ENCODE peak calls at places on chromosomes 5 and 9, in ten cellular contexts. V is T-cell; M is cardiac muscle cell; Q is putamen; F is amygdala; W is stimulated activated CD8-positive, alpha-beta memory T cell treated with anti-CD3 and anti-CD28 coated beads, Interleukin-12 subunit alpha, Interleukin-12 subunit beta, amount 100 ng/mL, for 1 hour; X is NCI-H1694; B is effector CD4-positive, alpha-beta T cell; G is mesothelial cell of epicardium; D is CD8-positive, alpha-beta memory T cell. N is an unnamed sample.

GRCh38 chr9:71761938-71762353 is 6.4 kb downstream of the CEMIP2 start:
- DNase-seq in X (no peak), V (no peak), F (no peak), D (no peak), W (no peak), G (no peak), B (no peak), M (no peak), Q (no peak), N (no peak)

GRCh38 chr9:101705135-101705661 is 33.2 kb downstream of the GRIN3A start:
- DNase-seq in G (peak), B (no peak), W (peak), X (no peak), D (no peak), V (peak), F (no peak), M (no peak), Q (no peak), N (no peak)

GRCh38 chr5:9122528-9122927 is 423.3 kb downstream of the SEMA5A start:
- DNase-seq in M (no peak), G (no peak), F (no peak), V (no peak), B (no peak), X (no peak), Q (no peak), W (no peak), D (no peak), N (no peak)

GRCh38 chr9:110115341-110115820 is 92.6 kb downstream of the C9orf152 start:
- DNase-seq in Q (peak), D (no peak), G (no peak), V (no peak), B (no peak), F (no peak), M (peak), W (no peak), X (no peak), N (no peak)

GRCh38 chr5:173630724-173631365 is 14.4 kb upstream of the BOD1 start:
- DNase-seq in V (no peak), Q (no peak), X (no peak), G (no peak), F (no peak), W (no peak), D (no peak), M (no peak), B (no peak), N (no peak)

GRCh38 chr5:171425596-171426244 is 6.3 kb downstream of the FGF18 start:
- DNase-seq in F (no peak), B (no peak), V (no peak), Q (no peak), D (no peak), X (no peak), W (no peak), M (no peak), G (no peak), N (no peak)

GRCh38 chr5:39843767-39844166 is 419.0 kb upstream of the DAB2 start:
- DNase-seq in D (no peak), W (no peak), V (no peak), M (no peak), X (no peak), G (no peak), F (no peak), Q (no peak), B (no peak), N (no peak)

GRCh38 chr5:134145061-134145757 is 30.7 kb downstream of the TCF7 start:
- DNase-seq in F (no peak), X (no peak), Q (no peak), W (no peak), V (no peak), D (no peak), M (no peak), G (no peak), B (no peak), N (no peak)

GRCh38 chr5:88667187-88668141 is 215.5 kb downstream of the MEF2C start:
- DNase-seq in W (no peak), M (no peak), V (no peak), D (no peak), G (no peak), X (no peak), F (no peak), Q (peak), B (no peak), N (no peak)

GRCh38 chr5:177557041-177557647 is 2.8 kb upstream of the FAM193B start:
- DNase-seq in M (no peak), B (no peak), Q (no peak), G (no peak), W (no peak), F (no peak), X (no peak), D (no peak), V (no peak), N (peak)

GRCh38 chr5:8633706-8634105 is 764.8 kb downstream of the MTRR start:
- DNase-seq in B (no peak), D (no peak), F (no peak), M (peak), W (no peak), G (no peak), Q (no peak), X (no peak), V (no peak), N (no peak)

GRCh38 chr5:69206528-69207190 is 17.3 kb downstream of the CENPH start:
- DNase-seq in V (no peak), W (no peak), M (peak), G (no peak), X (no peak), Q (no peak), F (no peak), D (no peak), B (no peak), N (no peak)

GRCh38 chr9:89189215-89189614 is 10.6 kb upstream of the SHC3 start:
- DNase-seq in F (no peak), G (no peak), D (no peak), V (no peak), Q (no peak), B (no peak), X (no peak), M (no peak), W (no peak), N (no peak)

GRCh38 chr5:140588311-140589070 is 23.9 kb downstream of the SLC35A4 start:
- DNase-seq in V (no peak), W (no peak), F (no peak), D (no peak), M (peak), X (no peak), B (no peak), G (no peak), Q (no peak), N (no peak)

GRCh38 chr9:104911029-104911607 is 16.8 kb downstream of the ABCA1 start:
- DNase-seq in G (no peak), D (no peak), M (peak), B (no peak), X (no peak), F (no peak), V (no peak), W (no peak), Q (no peak), N (no peak)

GRCh38 chr9:22354699-22355384 is 91.8 kb upstream of the DMRTA1 start:
- DNase-seq in G (no peak), B (no peak), V (no peak), W (no peak), Q (no peak), X (no peak), M (no peak), D (no peak), F (no peak), N (no peak)

GRCh38 chr5:67897431-67897830 is 318.1 kb upstream of the PIK3R1 start:
- DNase-seq in Q (no peak), X (no peak), F (no peak), B (no peak), W (no peak), V (no peak), M (no peak), G (no peak), D (no peak), N (no peak)

GRCh38 chr5:138696501-138696900 is 56.7 kb upstream of the CTNNA1 start:
- DNase-seq in Q (peak), G (no peak), M (peak), D (no peak), X (no peak), B (no peak), V (no peak), W (no peak), F (no peak), N (no peak)

GRCh38 chr5:60377826-60378225 is 322.1 kb downstream of the DEPDC1B start:
- DNase-seq in Q (no peak), M (no peak), G (no peak), V (no peak), X (no peak), W (no peak), D (no peak), F (no peak), B (no peak), N (no peak)

GRCh38 chr5:91141642-91142041 is 241.5 kb downstream of the ARRDC3 start:
- DNase-seq in W (no peak), G (no peak), D (no peak), M (no peak), V (no peak), F (no peak), Q (no peak), B (no peak), X (no peak), N (no peak)

GRCh38 chr9:126276056-126276728 is 50.4 kb upstream of the MVB12B start:
- DNase-seq in M (no peak), G (no peak), X (no peak), V (no peak), F (no peak), W (no peak), B (no peak), D (no peak), Q (peak), N (no peak)

GRCh38 chr5:92504346-92504745 is 1076.7 kb downstream of the NR2F1-AS1 start:
- DNase-seq in G (no peak), M (no peak), F (no peak), W (no peak), V (no peak), B (no peak), X (no peak), Q (no peak), D (no peak), N (no peak)

GRCh38 chr5:1673042-1673674 is 126.5 kb downstream of the MRPL36 start:
- DNase-seq in X (no peak), Q (no peak), B (no peak), M (peak), V (no peak), F (no peak), G (no peak), D (no peak), W (no peak), N (no peak)

GRCh38 chr9:125521462-125522327 is 185.3 kb downstream of the MAPKAP1 start:
- DNase-seq in W (no peak), D (no peak), F (no peak), X (no peak), M (peak), B (no peak), G (no peak), Q (no peak), V (peak), N (peak)

GRCh38 chr9:129998491-129999122 is 44.4 kb downstream of the FNBP1 start:
- DNase-seq in X (no peak), G (no peak), M (no peak), V (peak), F (no peak), D (no peak), Q (no peak), W (no peak), B (no peak), N (no peak)

GRCh38 chr9:97714435-97714834 is 17.3 kb upstream of the XPA start:
- DNase-seq in M (peak), D (no peak), W (no peak), V (no peak), Q (no peak), G (no peak), B (no peak), X (no peak), F (no peak), N (peak)

GRCh38 chr9:119322137-119322695 is 47.0 kb downstream of the BRINP1 start:
- DNase-seq in G (no peak), W (no peak), B (no peak), M (no peak), Q (no peak), F (peak), X (no peak), V (no peak), D (no peak), N (no peak)

GRCh38 chr9:776086-776485 is 65.4 kb upstream of the DMRT1 start:
- DNase-seq in X (no peak), M (no peak), F (no peak), D (no peak), Q (no peak), B (no peak), V (no peak), G (no peak), W (no peak), N (no peak)

GRCh38 chr9:134320195-134320885 is 5.9 kb upstream of the RXRA start:
- DNase-seq in Q (no peak), W (no peak), M (no peak), D (no peak), X (no peak), G (no peak), B (no peak), F (no peak), V (peak), N (no peak)

GRCh38 chr9:77714077-77714549 is 66.0 kb upstream of the GNA14 start:
- DNase-seq in V (no peak), X (no peak), D (no peak), W (no peak), G (no peak), F (no peak), M (no peak), Q (no peak), B (no peak), N (no peak)